ENCODE peak calls at places on chromosomes 5 and 9, in six cellular contexts. W is GM23248, B is Karpas-422, U is SK-N-SH, T is astrocyte, Z is mammary epithelial cell. S is an unnamed sample.

GRCh38 chr5:93595420-93596136 is 12.6 kb downstream of the NR2F1 start:
- DNase-seq in Z (no peak), B (no peak), U (no peak), T (no peak), W (no peak), S (no peak)

GRCh38 chr9:6525326-6526040 is 112.5 kb downstream of the UHRF2 start:
- DNase-seq in B (peak), W (peak), Z (no peak), T (peak), U (no peak), S (peak)

GRCh38 chr9:80605129-80605528 is 1033.4 kb downstream of the TLE4 start:
- DNase-seq in T (peak), W (peak), U (peak), Z (peak), B (no peak), S (peak)

GRCh38 chr9:13033959-13034695 is 245.4 kb downstream of the MPDZ start:
- DNase-seq in U (peak), Z (peak), T (peak), B (peak), W (peak), S (peak)

GRCh38 chr5:93079046-93079445 is 502.0 kb downstream of the NR2F1-AS1 start:
- DNase-seq in W (no peak), U (no peak), B (no peak), T (no peak), Z (no peak), S (no peak)

GRCh38 chr5:138188632-138189031 is 9.7 kb downstream of the KIF20A start:
- DNase-seq in B (no peak), T (no peak), W (no peak), U (no peak), Z (no peak), S (no peak)

GRCh38 chr9:33676746-33677505 is 118.4 kb upstream of the PRSS3 start:
- DNase-seq in T (peak), Z (peak), W (peak), U (peak), B (no peak), S (peak)

GRCh38 chr9:18457498-18457897 is 16.5 kb upstream of the ADAMTSL1 start:
- DNase-seq in U (no peak), Z (no peak), W (peak), B (no peak), T (no peak), S (no peak)

GRCh38 chr9:116594552-116594951 is 92.6 kb upstream of the TRIM32 start:
- DNase-seq in U (no peak), Z (peak), W (peak), T (peak), B (no peak), S (peak)

GRCh38 chr5:54249210-54250028 is 61.0 kb downstream of the ARL15 start:
- DNase-seq in T (peak), Z (no peak), W (peak), U (peak), B (peak), S (peak)

GRCh38 chr9:96686638-96687335 is 31.7 kb upstream of the PRXL2C start:
- DNase-seq in W (peak), U (peak), Z (peak), B (no peak), T (peak), S (peak)

GRCh38 chr5:108366500-108366899 is 15.4 kb downstream of the FBXL17 start:
- DNase-seq in W (no peak), Z (no peak), U (no peak), T (no peak), B (no peak), S (no peak)

GRCh38 chr5:170746081-170746951 is 37.2 kb upstream of the GABRP start:
- DNase-seq in T (no peak), B (peak), U (no peak), W (no peak), Z (no peak), S (no peak)

GRCh38 chr5:100776244-100776643 is 126.8 kb downstream of the ST8SIA4 start:
- DNase-seq in B (peak), Z (no peak), U (no peak), W (peak), T (peak), S (no peak)

GRCh38 chr5:5461012-5461411 is 38.5 kb downstream of the ICE1 start:
- DNase-seq in U (no peak), Z (no peak), W (no peak), T (no peak), B (no peak), S (no peak)

GRCh38 chr9:135921749-135922310 is 14.5 kb upstream of the CAMSAP1 start:
- DNase-seq in U (no peak), Z (no peak), T (no peak), W (no peak), B (no peak), S (no peak)

GRCh38 chr9:125142560-125143376 is 560 bp downstream of the SCAI start:
- DNase-seq in Z (no peak), T (no peak), B (peak), W (peak), U (no peak), S (no peak)

GRCh38 chr9:33227013-33227398 is 13.0 kb upstream of the SPINK4 start:
- DNase-seq in Z (no peak), B (no peak), U (no peak), T (no peak), W (no peak), S (no peak)

GRCh38 chr5:172910828-172911627 is 48.2 kb upstream of the RPL26L1 start:
- DNase-seq in B (no peak), W (peak), Z (peak), U (peak), T (peak), S (peak)

GRCh38 chr5:60490597-60491166 is 209.3 kb downstream of the DEPDC1B start:
- DNase-seq in B (no peak), Z (no peak), U (no peak), W (no peak), T (no peak), S (no peak)

GRCh38 chr9:93450817-93451761 is at the start of gene FAM120A:
- DNase-seq in W (peak), Z (peak), U (peak), T (peak), B (peak), S (peak)

GRCh38 chr9:38417003-38417965 is 7.0 kb downstream of the IGFBPL1 start:
- DNase-seq in Z (peak), U (peak), T (no peak), W (peak), B (peak), S (peak)

GRCh38 chr5:135034963-135035677 is 1.1 kb upstream of the PITX1 start:
- DNase-seq in W (no peak), B (no peak), U (no peak), T (no peak), Z (no peak), S (peak)

GRCh38 chr5:132525299-132525724 is 18.0 kb downstream of the IL5 start:
- DNase-seq in T (no peak), W (no peak), U (no peak), Z (no peak), B (peak), S (no peak)

GRCh38 chr5:61569353-61569752 is 237.3 kb downstream of the ZSWIM6 start:
- DNase-seq in U (no peak), Z (no peak), T (no peak), W (no peak), B (no peak), S (no peak)

GRCh38 chr5:34548086-34548403 is 108.1 kb upstream of the RAI14 start:
- DNase-seq in Z (no peak), B (no peak), W (no peak), T (no peak), U (no peak), S (no peak)

GRCh38 chr5:1294839-1295649 is at the start of gene TERT:
- DNase-seq in U (peak), W (no peak), T (no peak), B (peak), Z (no peak), S (peak)

GRCh38 chr9:124544535-124544934 is 37.3 kb upstream of the NR5A1 start:
- DNase-seq in T (no peak), B (no peak), U (no peak), W (no peak), Z (no peak), S (no peak)

GRCh38 chr5:132477784-132478497 is 12.6 kb downstream of the IRF1 start:
- DNase-seq in B (no peak), T (no peak), U (no peak), Z (no peak), W (no peak), S (no peak)

GRCh38 chr5:52560366-52560765 is 227.3 kb upstream of the ITGA1 start:
- DNase-seq in U (peak), Z (peak), T (no peak), W (peak), B (peak), S (no peak)

DNA sequence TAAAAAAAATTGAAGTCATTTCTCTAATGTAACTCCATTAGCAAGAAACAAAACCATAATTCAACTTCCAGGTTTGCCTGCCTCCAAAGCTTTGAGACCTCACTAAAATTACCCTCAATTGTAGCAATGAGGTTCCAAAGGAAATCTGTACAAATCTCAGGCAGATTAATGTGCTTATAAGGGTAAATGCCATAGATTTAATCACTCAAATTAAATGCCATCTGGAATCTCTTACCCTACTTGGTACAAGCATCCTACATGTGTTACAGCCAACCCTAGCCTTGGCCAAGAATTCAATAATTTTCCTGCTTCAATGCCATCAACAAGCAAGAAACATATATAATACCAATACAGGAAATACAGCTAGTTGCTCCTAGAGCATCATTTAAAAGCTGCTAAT is 452.8 kb downstream of the RAB3C start:
- DNase-seq in B (no peak), U (peak), W (no peak), Z (no peak), T (no peak), S (peak)
- H2AFZ ChIP-seq in B (no peak), U (no peak), W (peak), Z (peak), T (no peak), S (no peak)

DNA sequence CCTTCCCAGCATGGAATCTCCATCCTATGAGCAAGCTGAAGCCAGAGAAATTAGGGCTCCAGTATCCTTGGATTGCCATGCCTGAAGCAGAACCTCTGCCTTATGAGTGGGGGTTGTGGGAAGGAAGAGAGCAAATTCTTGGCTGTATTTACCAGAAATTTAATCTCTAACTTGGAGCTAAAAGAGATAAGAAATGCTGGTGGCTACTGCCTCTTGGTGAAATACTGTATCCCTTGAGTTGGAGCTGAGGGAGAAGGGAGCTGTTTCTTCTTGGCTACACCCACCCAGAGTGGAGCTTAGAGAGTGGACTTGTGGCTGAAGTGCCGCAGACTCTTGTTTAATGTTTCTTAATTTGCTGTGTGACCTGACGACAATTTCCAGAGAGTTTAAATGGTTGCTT is 447.3 kb downstream of the ARHGEF28 start:
- DNase-seq in Z (no peak), W (no peak), T (peak), B (no peak), U (no peak), S (no peak)
- H2AFZ ChIP-seq in Z (no peak), W (no peak), T (no peak), B (no peak), U (no peak), S (no peak)

DNA sequence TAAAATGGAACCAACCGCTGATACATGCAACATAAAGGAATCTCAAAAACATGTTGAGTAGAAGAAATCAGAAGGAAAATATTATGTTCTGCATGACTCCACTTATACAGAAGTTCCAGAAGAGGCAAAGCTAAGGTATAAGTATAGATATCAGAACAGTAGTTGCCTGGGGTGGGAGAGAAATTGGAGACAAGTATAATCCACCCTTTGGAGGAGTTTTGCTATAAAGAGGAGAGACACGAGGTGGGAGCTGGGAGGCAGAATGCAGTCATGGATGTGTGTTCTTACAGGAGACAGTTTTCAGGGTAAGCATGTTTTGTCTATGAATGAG is 72.3 kb downstream of the MED27 start:
- DNase-seq in U (no peak), B (no peak), W (no peak), T (no peak), Z (no peak), S (no peak)
- H2AFZ ChIP-seq in U (no peak), B (no peak), W (no peak), T (no peak), Z (no peak), S (no peak)

GRCh38 chr5:14349029-14349428 is 205.9 kb downstream of the TRIO start:
- DNase-seq in B (no peak), Z (no peak), W (no peak), U (no peak), T (no peak), S (no peak)
- H2AFZ ChIP-seq in B (no peak), Z (no peak), W (no peak), U (no peak), T (no peak), S (no peak)

DNA sequence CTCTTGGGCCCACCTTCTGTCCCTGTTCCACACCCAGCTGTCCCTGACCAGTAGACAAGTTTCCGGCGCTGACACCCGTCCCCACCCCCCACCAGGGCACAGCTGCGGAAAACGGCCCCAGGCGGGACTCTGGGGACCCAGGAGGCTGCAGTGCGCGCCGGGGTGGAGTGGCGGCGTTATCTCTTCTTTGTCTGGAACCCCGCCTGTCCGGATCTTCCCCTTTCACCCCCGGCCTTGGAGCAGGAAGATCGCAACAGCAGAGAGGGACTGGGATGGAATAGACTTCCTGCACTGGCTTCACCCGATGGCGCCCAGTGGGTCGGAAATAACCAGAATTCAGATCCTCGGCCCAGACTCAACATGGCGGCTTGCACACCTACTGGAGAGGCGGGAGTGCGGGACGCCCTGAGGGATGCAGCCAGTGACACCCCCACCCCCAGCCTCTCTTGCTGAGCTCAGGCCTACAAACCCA is 4.7 kb downstream of the PAX5 start:
- DNase-seq in T (no peak), U (no peak), Z (no peak), B (peak), W (no peak), S (peak)
- H2AFZ ChIP-seq in T (no peak), U (no peak), Z (peak), B (no peak), W (no peak), S (no peak)

GRCh38 chr5:110854200-110854599 is 115.4 kb downstream of the SLC25A46 start:
- DNase-seq in Z (no peak), B (peak), W (no peak), U (no peak), T (peak), S (no peak)

GRCh38 chr5:110851357-110851756 is 112.5 kb downstream of the SLC25A46 start:
- DNase-seq in B (no peak), W (no peak), U (no peak), T (peak), Z (peak), S (no peak)

GRCh38 chr5:110853267-110853666 is 114.5 kb downstream of the SLC25A46 start:
- DNase-seq in W (peak), T (peak), U (no peak), Z (peak), B (peak), S (no peak)

GRCh38 chr5:110852053-110852452 is 113.2 kb downstream of the SLC25A46 start:
- DNase-seq in B (peak), W (no peak), U (no peak), T (no peak), Z (no peak), S (no peak)

GRCh38 chr5:110852541-110852940 is 113.7 kb downstream of the SLC25A46 start:
- DNase-seq in U (no peak), T (no peak), Z (no peak), W (no peak), B (no peak), S (no peak)
- H2AFZ ChIP-seq in U (no peak), T (no peak), Z (no peak), W (no peak), B (no peak), S (no peak)

GRCh38 chr5:151699071-151699901 is 12.6 kb upstream of the SPARC start:
- DNase-seq in W (peak), U (no peak), Z (peak), B (no peak), T (peak), S (peak)
- H2AFZ ChIP-seq in W (peak), U (peak), Z (peak), B (no peak), T (peak), S (peak)

GRCh38 chr5:112122353-112122752 is 296.7 kb downstream of the EPB41L4A start:
- DNase-seq in Z (no peak), B (no peak), T (no peak), U (no peak), W (no peak), S (no peak)

GRCh38 chr5:112121268-112121667 is 297.8 kb downstream of the EPB41L4A start:
- DNase-seq in T (peak), B (no peak), Z (no peak), U (no peak), W (no peak), S (peak)

GRCh38 chr5:112125910-112126309 is 293.2 kb downstream of the EPB41L4A start:
- DNase-seq in Z (no peak), B (no peak), W (peak), T (no peak), U (peak), S (no peak)

GRCh38 chr5:112124788-112125187 is 294.3 kb downstream of the EPB41L4A start:
- DNase-seq in W (no peak), Z (no peak), T (no peak), U (no peak), B (no peak), S (no peak)

GRCh38 chr5:112123060-112123459 is 296.0 kb downstream of the EPB41L4A start:
- DNase-seq in B (no peak), U (no peak), T (no peak), W (no peak), Z (no peak), S (no peak)
- H2AFZ ChIP-seq in B (no peak), U (no peak), T (no peak), W (no peak), Z (no peak), S (no peak)